ENCODE peak calls at places on chromosomes 3 and 15, in four cellular contexts. Y, O, G and N are unnamed samples.
A peak's percentile ranks its signal among the peaks of the same experiment; 100 is the strongest.

GRCh38 chr3:53027254-53027844 is 18.5 kb downstream of the SFMBT1 start:
- DNase-seq in Y (no peak), G (no peak), O (no peak), N (no peak)

GRCh38 chr3:23202921-23203650 is at the start of gene UBE2E2:
- DNase-seq in Y (no peak), O (peak; percentile 29), G (peak; percentile 93), N (peak; percentile 47)

GRCh38 chr3:55524565-55525244 is 37.6 kb upstream of the WNT5A start:
- DNase-seq in O (peak; percentile 37), G (no peak), Y (no peak), N (peak; percentile 45)

GRCh38 chr15:88606437-88606794 is 14.7 kb upstream of the AEN start:
- DNase-seq in G (no peak), O (no peak), Y (no peak), N (no peak)

GRCh38 chr3:155334897-155335883 is 41.7 kb upstream of the STRIT1 start:
- DNase-seq in Y (no peak), O (no peak), G (no peak), N (no peak)

GRCh38 chr3:150751781-150752263 is 11.1 kb downstream of the SIAH2 start:
- DNase-seq in O (no peak), G (no peak), Y (no peak), N (no peak)

GRCh38 chr3:18580268-18580667 is 155.1 kb upstream of the SATB1 start:
- DNase-seq in G (no peak), O (no peak), Y (no peak), N (no peak)

GRCh38 chr3:6806991-6807390 is 53.9 kb upstream of the GRM7 start:
- DNase-seq in O (no peak), Y (no peak), G (no peak), N (no peak)

GRCh38 chr3:124774305-124774673 is 44.0 kb downstream of the UMPS start:
- DNase-seq in G (no peak), Y (no peak), O (no peak), N (peak; percentile 19)

GRCh38 chr3:82568776-82569338 is 807.4 kb upstream of the GBE1 start:
- DNase-seq in O (no peak), G (no peak), Y (no peak), N (no peak)